ENCODE peak calls at places on chromosomes 1 and 21, in six cellular contexts. One of them, this sample, is unnamed. For H3K4me1, the result is how much of the 10 kb centered on the place peaks cover.

GRCh38 chr21:35825370-35825769 is 235.0 kb downstream of the SETD4 start:
- DNase-seq in pancreas: no peak
- DNase-seq in RWPE2: no peak
- DNase-seq in HCT116: no peak
- DNase-seq in body of pancreas: no peak
- DNase-seq in CD4-positive, CD25-positive, alpha-beta regulatory T cell: no peak
- DNase-seq in this sample: no peak

GRCh38 chr1:38559180-38559874 is 300.2 kb downstream of the RRAGC start:
- DNase-seq in pancreas: peak
- DNase-seq in RWPE2: no peak
- DNase-seq in HCT116: no peak
- DNase-seq in body of pancreas: peak
- DNase-seq in CD4-positive, CD25-positive, alpha-beta regulatory T cell: peak
- DNase-seq in this sample: peak

GRCh38 chr1:48741380-48741779 is 35.3 kb downstream of the BEND5 start:
- DNase-seq in pancreas: no peak
- DNase-seq in RWPE2: no peak
- DNase-seq in HCT116: no peak
- DNase-seq in body of pancreas: no peak
- DNase-seq in CD4-positive, CD25-positive, alpha-beta regulatory T cell: no peak
- DNase-seq in this sample: no peak

GRCh38 chr21:41660748-41661147 is 106.1 kb downstream of the RIPK4 start:
- DNase-seq in pancreas: no peak
- DNase-seq in RWPE2: peak
- DNase-seq in HCT116: no peak
- DNase-seq in body of pancreas: no peak
- DNase-seq in CD4-positive, CD25-positive, alpha-beta regulatory T cell: no peak
- DNase-seq in this sample: no peak

GRCh38 chr1:30488324-30488913 is 235.0 kb downstream of the MATN1 start:
- DNase-seq in pancreas: no peak
- DNase-seq in RWPE2: no peak
- DNase-seq in HCT116: no peak
- DNase-seq in body of pancreas: no peak
- DNase-seq in CD4-positive, CD25-positive, alpha-beta regulatory T cell: no peak
- DNase-seq in this sample: no peak

GRCh38 chr1:246528933-246529731 is 22.1 kb upstream of the SMYD3 start:
- DNase-seq in pancreas: no peak
- DNase-seq in RWPE2: no peak
- DNase-seq in HCT116: no peak
- DNase-seq in body of pancreas: no peak
- DNase-seq in CD4-positive, CD25-positive, alpha-beta regulatory T cell: no peak
- DNase-seq in this sample: no peak

GRCh38 chr1:76668046-76668445 is 199.2 kb upstream of the ST6GALNAC5 start:
- DNase-seq in pancreas: no peak
- DNase-seq in RWPE2: no peak
- DNase-seq in HCT116: no peak
- DNase-seq in body of pancreas: no peak
- DNase-seq in CD4-positive, CD25-positive, alpha-beta regulatory T cell: no peak
- DNase-seq in this sample: no peak

GRCh38 chr1:20442920-20443625 is 42.9 kb downstream of the CAMK2N1 start:
- DNase-seq in pancreas: no peak
- DNase-seq in RWPE2: no peak
- DNase-seq in HCT116: no peak
- DNase-seq in body of pancreas: no peak
- DNase-seq in CD4-positive, CD25-positive, alpha-beta regulatory T cell: no peak
- DNase-seq in this sample: no peak

GRCh38 chr1:167439301-167439988 is 78.9 kb downstream of the CD247 start:
- DNase-seq in pancreas: peak
- DNase-seq in RWPE2: no peak
- DNase-seq in HCT116: no peak
- DNase-seq in body of pancreas: peak
- DNase-seq in CD4-positive, CD25-positive, alpha-beta regulatory T cell: no peak
- DNase-seq in this sample: peak

GRCh38 chr1:242523968-242524570 is 428 bp downstream of the PLD5 start:
- DNase-seq in pancreas: peak
- DNase-seq in RWPE2: no peak
- DNase-seq in HCT116: no peak
- DNase-seq in body of pancreas: peak
- DNase-seq in CD4-positive, CD25-positive, alpha-beta regulatory T cell: no peak
- DNase-seq in this sample: no peak

GRCh38 chr21:42118901-42119300 is 47.8 kb downstream of the UMODL1 start:
- DNase-seq in pancreas: no peak
- DNase-seq in RWPE2: no peak
- DNase-seq in HCT116: no peak
- DNase-seq in body of pancreas: no peak
- DNase-seq in CD4-positive, CD25-positive, alpha-beta regulatory T cell: no peak
- DNase-seq in this sample: no peak

GRCh38 chr21:31872452-31873274 is at the start of gene HUNK:
- DNase-seq in pancreas: peak
- DNase-seq in RWPE2: no peak
- DNase-seq in HCT116: no peak
- DNase-seq in body of pancreas: peak
- DNase-seq in CD4-positive, CD25-positive, alpha-beta regulatory T cell: no peak
- DNase-seq in this sample: no peak

GRCh38 chr21:45549670-45550463 is 7.6 kb upstream of the SLC19A1 start:
- DNase-seq in pancreas: peak
- DNase-seq in RWPE2: no peak
- DNase-seq in HCT116: no peak
- DNase-seq in body of pancreas: no peak
- DNase-seq in CD4-positive, CD25-positive, alpha-beta regulatory T cell: no peak
- DNase-seq in this sample: peak

GRCh38 chr21:19353271-19353670 is 949.7 kb upstream of the TMPRSS15 start:
- DNase-seq in pancreas: no peak
- DNase-seq in RWPE2: no peak
- DNase-seq in HCT116: no peak
- DNase-seq in body of pancreas: no peak
- DNase-seq in CD4-positive, CD25-positive, alpha-beta regulatory T cell: no peak
- DNase-seq in this sample: no peak

GRCh38 chr1:10909697-10910489 is 102.6 kb upstream of the TARDBP start:
- DNase-seq in pancreas: peak
- DNase-seq in RWPE2: no peak
- DNase-seq in HCT116: no peak
- DNase-seq in body of pancreas: peak
- DNase-seq in CD4-positive, CD25-positive, alpha-beta regulatory T cell: peak
- DNase-seq in this sample: peak

DNA sequence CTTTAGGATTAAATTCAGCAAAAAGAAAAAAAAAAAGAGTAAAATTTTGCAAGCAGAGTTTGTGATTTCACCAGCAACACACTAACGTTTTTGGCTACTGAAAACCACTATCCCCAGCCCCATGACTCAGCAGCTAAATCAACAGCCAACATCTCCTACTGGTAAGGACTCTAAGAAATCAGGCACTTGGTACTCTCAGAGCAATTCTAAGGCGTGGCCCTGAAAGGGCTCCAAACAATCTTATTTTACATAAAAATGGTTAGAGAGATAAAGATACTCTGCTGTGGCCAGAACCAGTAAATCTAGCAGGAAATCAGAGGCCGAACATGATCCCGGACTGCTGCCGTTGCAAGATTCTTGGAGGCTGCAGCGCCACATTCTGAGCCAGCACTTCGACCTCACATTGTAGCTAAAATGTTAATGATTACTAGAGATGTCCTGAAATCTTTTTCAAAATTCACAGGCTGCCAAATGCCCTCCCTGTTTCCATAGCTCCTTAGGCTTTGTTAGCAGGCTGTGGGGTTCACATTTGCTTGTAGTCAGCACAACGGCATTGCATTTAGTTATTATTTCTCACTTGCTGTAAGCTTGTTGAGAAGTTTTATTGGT is 1.7 kb upstream of the ENO1 start:
- DNase-seq in pancreas: no peak
- DNase-seq in RWPE2: no peak
- DNase-seq in HCT116: no peak
- DNase-seq in body of pancreas: peak
- DNase-seq in CD4-positive, CD25-positive, alpha-beta regulatory T cell: no peak
- DNase-seq in this sample: no peak
- H3K27ac ChIP-seq in pancreas: peak
- H3K27ac ChIP-seq in RWPE2: peak
- H3K27ac ChIP-seq in HCT116: peak
- H3K27ac ChIP-seq in body of pancreas: peak
- H3K27ac ChIP-seq in CD4-positive, CD25-positive, alpha-beta regulatory T cell: peak
- H3K27ac ChIP-seq in this sample: peak

GRCh38 chr1:184023133-184023532 is 14.4 kb downstream of the COLGALT2 start:
- DNase-seq in pancreas: no peak
- DNase-seq in RWPE2: no peak
- DNase-seq in HCT116: no peak
- DNase-seq in body of pancreas: no peak
- DNase-seq in CD4-positive, CD25-positive, alpha-beta regulatory T cell: no peak
- DNase-seq in this sample: no peak

GRCh38 chr1:184020328-184020727 is 17.2 kb downstream of the COLGALT2 start:
- DNase-seq in pancreas: no peak
- DNase-seq in RWPE2: no peak
- DNase-seq in HCT116: no peak
- DNase-seq in body of pancreas: no peak
- DNase-seq in CD4-positive, CD25-positive, alpha-beta regulatory T cell: no peak
- DNase-seq in this sample: no peak

GRCh38 chr1:184022651-184023050 is 14.9 kb downstream of the COLGALT2 start:
- DNase-seq in pancreas: peak
- DNase-seq in RWPE2: no peak
- DNase-seq in HCT116: no peak
- DNase-seq in body of pancreas: peak
- DNase-seq in CD4-positive, CD25-positive, alpha-beta regulatory T cell: no peak
- DNase-seq in this sample: no peak

GRCh38 chr1:184020855-184021254 is 16.7 kb downstream of the COLGALT2 start:
- DNase-seq in pancreas: no peak
- DNase-seq in RWPE2: no peak
- DNase-seq in HCT116: no peak
- DNase-seq in body of pancreas: no peak
- DNase-seq in CD4-positive, CD25-positive, alpha-beta regulatory T cell: no peak
- DNase-seq in this sample: no peak

DNA sequence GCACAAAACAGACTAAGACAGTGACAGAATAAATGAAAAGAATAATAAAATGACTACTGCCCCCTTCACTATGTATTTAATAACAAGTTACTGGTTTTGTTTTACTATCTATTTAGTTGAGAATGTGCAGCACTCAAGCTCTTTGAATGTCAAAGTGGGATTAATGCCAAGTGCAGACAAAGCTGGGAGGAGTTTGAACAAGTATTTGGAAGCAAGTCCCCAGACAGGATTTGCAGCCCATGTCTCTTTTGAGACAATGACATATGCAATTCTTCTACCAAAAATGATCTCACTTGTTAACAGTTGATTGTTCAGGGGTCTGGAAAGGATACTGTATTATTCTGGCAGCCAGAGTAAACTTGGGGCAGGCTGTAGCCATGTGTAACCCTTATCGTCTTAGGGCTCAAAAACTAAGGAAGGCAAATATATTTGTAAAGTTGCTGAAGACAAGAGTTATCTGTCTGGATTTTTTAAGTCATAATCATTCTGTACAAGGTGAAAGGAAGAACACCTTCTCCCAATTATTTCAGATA is 15.8 kb downstream of the COLGALT2 start:
- DNase-seq in pancreas: no peak
- DNase-seq in RWPE2: no peak
- DNase-seq in HCT116: no peak
- DNase-seq in body of pancreas: no peak
- DNase-seq in CD4-positive, CD25-positive, alpha-beta regulatory T cell: no peak
- DNase-seq in this sample: no peak
- H3K4me1 ChIP-seq in pancreas: under half
- H3K4me1 ChIP-seq in RWPE2: under half
- H3K4me1 ChIP-seq in HCT116: under half
- H3K4me1 ChIP-seq in body of pancreas: under half
- H3K4me1 ChIP-seq in CD4-positive, CD25-positive, alpha-beta regulatory T cell: under half
- H3K4me1 ChIP-seq in this sample: under half

GRCh38 chr1:2529776-2530500 is at the start of gene HES5:
- DNase-seq in pancreas: no peak
- DNase-seq in RWPE2: no peak
- DNase-seq in HCT116: no peak
- DNase-seq in body of pancreas: no peak
- DNase-seq in CD4-positive, CD25-positive, alpha-beta regulatory T cell: no peak
- DNase-seq in this sample: no peak
- H3K4me3 ChIP-seq in pancreas: no peak
- H3K4me3 ChIP-seq in RWPE2: no peak
- H3K4me3 ChIP-seq in HCT116: no peak
- H3K4me3 ChIP-seq in body of pancreas: no peak
- H3K4me3 ChIP-seq in CD4-positive, CD25-positive, alpha-beta regulatory T cell: no peak
- H3K4me3 ChIP-seq in this sample: peak

GRCh38 chr1:6260961-6261614 is at the start of gene GPR153:
- DNase-seq in pancreas: peak
- DNase-seq in RWPE2: no peak
- DNase-seq in HCT116: no peak
- DNase-seq in body of pancreas: peak
- DNase-seq in CD4-positive, CD25-positive, alpha-beta regulatory T cell: no peak
- DNase-seq in this sample: peak
- H3K27ac ChIP-seq in pancreas: no peak
- H3K27ac ChIP-seq in RWPE2: peak
- H3K27ac ChIP-seq in HCT116: peak
- H3K27ac ChIP-seq in body of pancreas: no peak
- H3K27ac ChIP-seq in CD4-positive, CD25-positive, alpha-beta regulatory T cell: no peak
- H3K27ac ChIP-seq in this sample: no peak

This sample was measured in CD8-positive, alpha-beta memory T cell.